ENCODE peak calls at places on chromosomes 1 and 21, in nine cellular contexts. M, L, T, V, A, O, W, K and B are unnamed samples.

GRCh38 chr1:44652445-44653106 is 21.7 kb downstream of the TMEM53 start:
- DNase-seq in M (peak; percentile 27), L (peak; percentile 93), T (peak; percentile 87), V (peak; percentile 60), A (no peak), O (peak; percentile 61), W (peak; percentile 86), K (peak; percentile 87), B (peak; percentile 90)

GRCh38 chr1:43452789-43453441 is 816 bp downstream of the HYI start:
- DNase-seq in M (peak; percentile 81), L (no peak), T (no peak), V (no peak), A (peak; percentile 28), O (peak; percentile 60), W (no peak), K (no peak), B (no peak)

GRCh38 chr1:154170547-154171221 is 15.8 kb upstream of the NUP210L start:
- DNase-seq in M (peak; percentile 52), L (no peak), T (no peak), V (no peak), A (no peak), O (peak; percentile 54), W (no peak), K (peak; percentile 68), B (no peak)

GRCh38 chr1:158002022-158002629 is 8.7 kb downstream of the KIRREL1 start:
- DNase-seq in M (peak; percentile 67), L (no peak), T (no peak), V (no peak), A (no peak), O (peak; percentile 49), W (no peak), K (no peak), B (no peak)

GRCh38 chr1:107940178-107940577 is 24.8 kb downstream of the VAV3 start:
- DNase-seq in M (no peak), L (no peak), T (no peak), V (no peak), A (no peak), O (no peak), W (no peak), K (no peak), B (no peak)

GRCh38 chr1:23868848-23869450 is 859 bp upstream of the FUCA1 start:
- DNase-seq in M (peak; percentile 31), L (no peak), T (no peak), V (no peak), A (no peak), O (no peak), W (no peak), K (no peak), B (no peak)

GRCh38 chr21:41923641-41924342 is 30.0 kb downstream of the C2CD2 start:
- DNase-seq in M (peak; percentile 13), L (no peak), T (no peak), V (no peak), A (no peak), O (peak; percentile 88), W (no peak), K (peak; percentile 31), B (no peak)

GRCh38 chr21:23853796-23854379 is 1753.4 kb downstream of the MRPL39 start:
- DNase-seq in M (no peak), L (no peak), T (peak; percentile 19), V (no peak), A (no peak), O (peak; percentile 6), W (peak; percentile 18), K (no peak), B (no peak)

GRCh38 chr1:32250893-32251716 is at the start of gene LCK:
- DNase-seq in M (no peak), L (no peak), T (peak; percentile 71), V (no peak), A (no peak), O (no peak), W (no peak), K (peak; percentile 87), B (no peak)